ENCODE peak calls at places on chromosomes 1 and 21, in ten cellular contexts. One of them, this sample, is unnamed.

GRCh38 chr1:6359568-6360496 is 33.7 kb downstream of the ACOT7 start:
- DNase-seq in choroid plexus epithelial cell: peak; percentile 77
- DNase-seq in GM23338: peak; percentile 58
- DNase-seq in cardiac muscle cell: peak; percentile 87
- DNase-seq in Peyer's patch: peak; percentile 92
- DNase-seq in A549: peak; percentile 48
- DNase-seq in OCI-LY7: peak; percentile 24
- DNase-seq in sigmoid colon: peak; percentile 86
- DNase-seq in HFF-Myc: no peak
- DNase-seq in esophagus squamous epithelium: no peak
- DNase-seq in this sample: peak; percentile 64

GRCh38 chr1:65277605-65278343 is 31.6 kb upstream of the DNAJC6 start:
- DNase-seq in esophagus squamous epithelium: no peak
- DNase-seq in choroid plexus epithelial cell: no peak
- DNase-seq in sigmoid colon: no peak
- DNase-seq in HFF-Myc: no peak
- DNase-seq in A549: no peak
- DNase-seq in GM23338: no peak
- DNase-seq in OCI-LY7: no peak
- DNase-seq in Peyer's patch: no peak
- DNase-seq in cardiac muscle cell: no peak
- DNase-seq in this sample: no peak

GRCh38 chr1:164051791-164052190 is 507.2 kb upstream of the PBX1 start:
- DNase-seq in Peyer's patch: no peak
- DNase-seq in A549: no peak
- DNase-seq in HFF-Myc: peak; percentile 5
- DNase-seq in GM23338: no peak
- DNase-seq in sigmoid colon: no peak
- DNase-seq in OCI-LY7: no peak
- DNase-seq in esophagus squamous epithelium: no peak
- DNase-seq in choroid plexus epithelial cell: no peak
- DNase-seq in cardiac muscle cell: no peak
- DNase-seq in this sample: peak; percentile 21

GRCh38 chr1:224168859-224169380 is 14.1 kb upstream of the DEGS1 start:
- DNase-seq in A549: peak; percentile 55
- DNase-seq in GM23338: no peak
- DNase-seq in Peyer's patch: no peak
- DNase-seq in sigmoid colon: peak; percentile 74
- DNase-seq in esophagus squamous epithelium: no peak
- DNase-seq in HFF-Myc: no peak
- DNase-seq in OCI-LY7: peak; percentile 38
- DNase-seq in choroid plexus epithelial cell: peak; percentile 88
- DNase-seq in cardiac muscle cell: peak; percentile 96
- DNase-seq in this sample: peak; percentile 81

GRCh38 chr1:201597551-201598230 is 58.8 kb downstream of the NAV1 start:
- DNase-seq in choroid plexus epithelial cell: no peak
- DNase-seq in Peyer's patch: peak; percentile 85
- DNase-seq in HFF-Myc: no peak
- DNase-seq in cardiac muscle cell: no peak
- DNase-seq in A549: peak; percentile 94
- DNase-seq in GM23338: no peak
- DNase-seq in esophagus squamous epithelium: no peak
- DNase-seq in sigmoid colon: peak; percentile 71
- DNase-seq in OCI-LY7: no peak
- DNase-seq in this sample: no peak

GRCh38 chr21:39313042-39313456 is 383 bp downstream of the BRWD1 start:
- DNase-seq in HFF-Myc: no peak
- DNase-seq in GM23338: peak; percentile 34
- DNase-seq in choroid plexus epithelial cell: no peak
- DNase-seq in OCI-LY7: no peak
- DNase-seq in A549: no peak
- DNase-seq in cardiac muscle cell: no peak
- DNase-seq in esophagus squamous epithelium: no peak
- DNase-seq in sigmoid colon: peak; percentile 70
- DNase-seq in Peyer's patch: no peak
- DNase-seq in this sample: no peak

GRCh38 chr1:54950361-54951163 is 29.9 kb upstream of the TMEM61 start:
- DNase-seq in HFF-Myc: peak; percentile 82
- DNase-seq in esophagus squamous epithelium: no peak
- DNase-seq in choroid plexus epithelial cell: peak; percentile 93
- DNase-seq in A549: peak; percentile 72
- DNase-seq in Peyer's patch: peak; percentile 90
- DNase-seq in OCI-LY7: peak; percentile 36
- DNase-seq in sigmoid colon: peak; percentile 81
- DNase-seq in cardiac muscle cell: peak; percentile 93
- DNase-seq in GM23338: peak; percentile 91
- DNase-seq in this sample: peak; percentile 93

GRCh38 chr1:245304698-245305097 is 149.9 kb downstream of the KIF26B start:
- DNase-seq in Peyer's patch: no peak
- DNase-seq in OCI-LY7: no peak
- DNase-seq in choroid plexus epithelial cell: no peak
- DNase-seq in cardiac muscle cell: no peak
- DNase-seq in HFF-Myc: no peak
- DNase-seq in esophagus squamous epithelium: no peak
- DNase-seq in sigmoid colon: no peak
- DNase-seq in GM23338: no peak
- DNase-seq in A549: no peak
- DNase-seq in this sample: no peak

GRCh38 chr1:97190326-97190725 is 468.7 kb downstream of the PTBP2 start:
- DNase-seq in sigmoid colon: no peak
- DNase-seq in cardiac muscle cell: peak; percentile 39
- DNase-seq in OCI-LY7: no peak
- DNase-seq in GM23338: no peak
- DNase-seq in esophagus squamous epithelium: no peak
- DNase-seq in Peyer's patch: no peak
- DNase-seq in choroid plexus epithelial cell: peak; percentile 62
- DNase-seq in HFF-Myc: no peak
- DNase-seq in A549: no peak
- DNase-seq in this sample: peak; percentile 63

GRCh38 chr1:195765099-195765498 is 843.1 kb downstream of the KCNT2 start:
- DNase-seq in Peyer's patch: no peak
- DNase-seq in OCI-LY7: no peak
- DNase-seq in cardiac muscle cell: no peak
- DNase-seq in GM23338: no peak
- DNase-seq in A549: no peak
- DNase-seq in sigmoid colon: no peak
- DNase-seq in choroid plexus epithelial cell: no peak
- DNase-seq in esophagus squamous epithelium: no peak
- DNase-seq in HFF-Myc: no peak
- DNase-seq in this sample: no peak

GRCh38 chr1:109904105-109904817 is 6.4 kb upstream of the CSF1 start:
- DNase-seq in choroid plexus epithelial cell: no peak
- DNase-seq in sigmoid colon: no peak
- DNase-seq in OCI-LY7: no peak
- DNase-seq in esophagus squamous epithelium: no peak
- DNase-seq in HFF-Myc: no peak
- DNase-seq in cardiac muscle cell: peak; percentile 46
- DNase-seq in GM23338: no peak
- DNase-seq in Peyer's patch: no peak
- DNase-seq in A549: no peak
- DNase-seq in this sample: peak; percentile 65

GRCh38 chr1:59230622-59231021 is 66.3 kb upstream of the FGGY start:
- DNase-seq in cardiac muscle cell: no peak
- DNase-seq in Peyer's patch: no peak
- DNase-seq in choroid plexus epithelial cell: no peak
- DNase-seq in sigmoid colon: no peak
- DNase-seq in OCI-LY7: no peak
- DNase-seq in HFF-Myc: no peak
- DNase-seq in GM23338: no peak
- DNase-seq in A549: no peak
- DNase-seq in esophagus squamous epithelium: no peak
- DNase-seq in this sample: peak; percentile 54

GRCh38 chr1:214386747-214387146 is 105.8 kb downstream of the SMYD2 start:
- DNase-seq in cardiac muscle cell: peak; percentile 58
- DNase-seq in choroid plexus epithelial cell: peak; percentile 80
- DNase-seq in A549: no peak
- DNase-seq in sigmoid colon: no peak
- DNase-seq in GM23338: no peak
- DNase-seq in esophagus squamous epithelium: no peak
- DNase-seq in OCI-LY7: no peak
- DNase-seq in HFF-Myc: no peak
- DNase-seq in Peyer's patch: no peak
- DNase-seq in this sample: no peak

GRCh38 chr1:210072129-210072528 is 134.1 kb downstream of the SYT14 start:
- DNase-seq in OCI-LY7: no peak
- DNase-seq in GM23338: no peak
- DNase-seq in esophagus squamous epithelium: no peak
- DNase-seq in A549: no peak
- DNase-seq in Peyer's patch: no peak
- DNase-seq in HFF-Myc: peak; percentile 50
- DNase-seq in sigmoid colon: no peak
- DNase-seq in choroid plexus epithelial cell: no peak
- DNase-seq in cardiac muscle cell: no peak
- DNase-seq in this sample: peak; percentile 45

GRCh38 chr1:206672011-206672688 is 12.6 kb upstream of the MAPKAPK2 start:
- DNase-seq in cardiac muscle cell: no peak
- DNase-seq in A549: no peak
- DNase-seq in Peyer's patch: peak; percentile 65
- DNase-seq in GM23338: no peak
- DNase-seq in esophagus squamous epithelium: no peak
- DNase-seq in choroid plexus epithelial cell: no peak
- DNase-seq in sigmoid colon: no peak
- DNase-seq in OCI-LY7: no peak
- DNase-seq in HFF-Myc: no peak
- DNase-seq in this sample: no peak

GRCh38 chr1:206674236-206674635 is 10.5 kb upstream of the MAPKAPK2 start:
- DNase-seq in cardiac muscle cell: no peak
- DNase-seq in OCI-LY7: no peak
- DNase-seq in sigmoid colon: no peak
- DNase-seq in GM23338: no peak
- DNase-seq in choroid plexus epithelial cell: no peak
- DNase-seq in HFF-Myc: no peak
- DNase-seq in esophagus squamous epithelium: no peak
- DNase-seq in Peyer's patch: no peak
- DNase-seq in A549: no peak
- DNase-seq in this sample: no peak

GRCh38 chr1:206674745-206675175 is 9.9 kb upstream of the MAPKAPK2 start:
- DNase-seq in GM23338: no peak
- DNase-seq in cardiac muscle cell: peak; percentile 99
- DNase-seq in choroid plexus epithelial cell: peak; percentile 99
- DNase-seq in A549: peak; percentile 85
- DNase-seq in Peyer's patch: peak; percentile 84
- DNase-seq in esophagus squamous epithelium: no peak
- DNase-seq in HFF-Myc: peak; percentile 91
- DNase-seq in sigmoid colon: peak; percentile 97
- DNase-seq in OCI-LY7: no peak
- DNase-seq in this sample: peak; percentile 99

GRCh38 chr1:206676499-206676898 is 8.2 kb upstream of the MAPKAPK2 start:
- DNase-seq in GM23338: no peak
- DNase-seq in OCI-LY7: peak; percentile 52
- DNase-seq in sigmoid colon: no peak
- DNase-seq in A549: no peak
- DNase-seq in HFF-Myc: no peak
- DNase-seq in choroid plexus epithelial cell: no peak
- DNase-seq in esophagus squamous epithelium: no peak
- DNase-seq in cardiac muscle cell: no peak
- DNase-seq in Peyer's patch: no peak
- DNase-seq in this sample: no peak

GRCh38 chr1:206672844-206673758 is 11.6 kb upstream of the MAPKAPK2 start:
- DNase-seq in sigmoid colon: peak; percentile 27
- DNase-seq in cardiac muscle cell: peak; percentile 41
- DNase-seq in A549: no peak
- DNase-seq in OCI-LY7: peak; percentile 45
- DNase-seq in esophagus squamous epithelium: no peak
- DNase-seq in GM23338: no peak
- DNase-seq in choroid plexus epithelial cell: peak; percentile 75
- DNase-seq in HFF-Myc: no peak
- DNase-seq in Peyer's patch: no peak
- DNase-seq in this sample: peak; percentile 33
- TF ChIP-seq CTCF in sigmoid colon: no peak
- TF ChIP-seq CTCF in cardiac muscle cell: no peak
- TF ChIP-seq CTCF in A549: no peak
- TF ChIP-seq CTCF in OCI-LY7: no peak
- TF ChIP-seq CTCF in esophagus squamous epithelium: no peak
- TF ChIP-seq CTCF in GM23338: no peak
- TF ChIP-seq CTCF in choroid plexus epithelial cell: no peak
- TF ChIP-seq CTCF in HFF-Myc: no peak
- TF ChIP-seq CTCF in Peyer's patch: no peak
- TF ChIP-seq CTCF in this sample: no peak

GRCh38 chr1:31261916-31262315 is 22.2 kb upstream of the NKAIN1 start:
- DNase-seq in sigmoid colon: no peak
- DNase-seq in HFF-Myc: no peak
- DNase-seq in Peyer's patch: no peak
- DNase-seq in A549: no peak
- DNase-seq in esophagus squamous epithelium: no peak
- DNase-seq in GM23338: no peak
- DNase-seq in OCI-LY7: no peak
- DNase-seq in choroid plexus epithelial cell: no peak
- DNase-seq in cardiac muscle cell: no peak
- DNase-seq in this sample: no peak
- H3K4me3 ChIP-seq in sigmoid colon: no peak overlapping the region
- H3K4me3 ChIP-seq in HFF-Myc: no peak overlapping the region
- H3K4me3 ChIP-seq in Peyer's patch: no peak overlapping the region
- H3K4me3 ChIP-seq in A549: no peak overlapping the region
- H3K4me3 ChIP-seq in esophagus squamous epithelium: no peak overlapping the region
- H3K4me3 ChIP-seq in GM23338: no peak overlapping the region
- H3K4me3 ChIP-seq in OCI-LY7: no peak overlapping the region
- H3K4me3 ChIP-seq in choroid plexus epithelial cell: no peak overlapping the region
- H3K4me3 ChIP-seq in cardiac muscle cell: no peak overlapping the region
- H3K4me3 ChIP-seq in this sample: no peak overlapping the region

DNA sequence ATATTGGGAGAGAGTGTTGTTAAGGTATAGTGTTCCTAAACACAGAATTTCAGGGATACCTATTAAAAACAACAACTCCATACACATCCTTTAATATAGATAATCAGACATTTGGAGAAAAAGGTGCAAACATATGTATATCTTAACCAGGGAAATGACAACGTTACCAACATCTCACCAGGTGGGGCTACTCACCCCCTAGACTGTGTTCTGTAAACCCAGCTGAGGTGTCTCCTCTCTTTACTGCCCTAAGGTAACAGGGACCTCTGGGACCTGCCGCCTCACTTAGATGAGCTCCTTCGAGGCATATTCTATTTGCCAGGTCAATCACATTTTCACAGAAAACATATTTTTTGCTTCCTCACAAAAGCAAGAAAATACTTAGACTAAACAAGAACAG is 13.4 kb downstream of the RRAGC start:
- DNase-seq in A549: no peak
- DNase-seq in OCI-LY7: no peak
- DNase-seq in HFF-Myc: no peak
- DNase-seq in cardiac muscle cell: no peak
- DNase-seq in Peyer's patch: no peak
- DNase-seq in sigmoid colon: no peak
- DNase-seq in GM23338: no peak
- DNase-seq in choroid plexus epithelial cell: no peak
- DNase-seq in esophagus squamous epithelium: no peak
- DNase-seq in this sample: no peak
- TF ChIP-seq CTCF in A549: no peak
- TF ChIP-seq CTCF in OCI-LY7: peak; percentile 14
- TF ChIP-seq CTCF in HFF-Myc: no peak
- TF ChIP-seq CTCF in cardiac muscle cell: no peak
- TF ChIP-seq CTCF in Peyer's patch: no peak
- TF ChIP-seq CTCF in sigmoid colon: no peak
- TF ChIP-seq CTCF in GM23338: peak; percentile 45
- TF ChIP-seq CTCF in choroid plexus epithelial cell: no peak
- TF ChIP-seq CTCF in esophagus squamous epithelium: no peak
- TF ChIP-seq CTCF in this sample: no peak

DNA sequence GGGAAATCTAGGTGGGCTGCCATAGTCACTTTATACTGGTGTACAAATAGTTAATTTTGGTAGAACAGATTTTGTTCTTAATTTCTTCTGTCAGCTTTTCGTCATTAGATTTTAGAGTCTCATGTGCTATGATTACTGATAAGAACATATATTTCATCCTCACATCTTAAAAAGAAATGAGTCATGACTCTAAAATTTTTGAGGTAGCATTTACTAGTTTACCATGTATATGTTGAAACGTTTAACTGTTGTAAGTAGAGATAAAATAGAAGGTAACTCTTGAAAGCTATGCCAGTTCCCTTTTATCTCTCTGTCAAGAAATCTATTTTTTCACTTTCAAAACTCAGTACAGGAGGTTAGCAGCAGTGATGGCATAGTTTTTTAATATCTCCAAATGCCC is 53.4 kb downstream of the KLHL20 start:
- DNase-seq in GM23338: no peak
- DNase-seq in cardiac muscle cell: no peak
- DNase-seq in sigmoid colon: no peak
- DNase-seq in choroid plexus epithelial cell: no peak
- DNase-seq in Peyer's patch: no peak
- DNase-seq in HFF-Myc: no peak
- DNase-seq in A549: no peak
- DNase-seq in esophagus squamous epithelium: no peak
- DNase-seq in OCI-LY7: no peak
- DNase-seq in this sample: no peak
- H3K4me3 ChIP-seq in GM23338: no peak overlapping the region
- H3K4me3 ChIP-seq in cardiac muscle cell: no peak overlapping the region
- H3K4me3 ChIP-seq in sigmoid colon: no peak overlapping the region
- H3K4me3 ChIP-seq in choroid plexus epithelial cell: no peak overlapping the region
- H3K4me3 ChIP-seq in Peyer's patch: no peak overlapping the region
- H3K4me3 ChIP-seq in HFF-Myc: no peak overlapping the region
- H3K4me3 ChIP-seq in A549: no peak overlapping the region
- H3K4me3 ChIP-seq in esophagus squamous epithelium: no peak overlapping the region
- H3K4me3 ChIP-seq in OCI-LY7: no peak overlapping the region
- H3K4me3 ChIP-seq in this sample: no peak overlapping the region